ENCODE peak calls at places on chromosome 9, in nine cellular contexts. One of them, this sample, is unnamed.

GRCh38 chr9:15834541-15834940 is 281.7 kb downstream of the CCDC171 start:
- DNase-seq in fibroblast of pulmonary artery: peak; percentile 66
- DNase-seq in transverse colon: no peak
- DNase-seq in K562: no peak
- DNase-seq in OCI-LY7: peak; percentile 2
- DNase-seq in nephron progenitor cell: no peak
- DNase-seq in GM10248: no peak
- DNase-seq in RWPE1: no peak
- DNase-seq in breast epithelium: no peak
- DNase-seq in this sample: no peak

GRCh38 chr9:33159058-33159759 is 7.9 kb downstream of the B4GALT1 start:
- DNase-seq in fibroblast of pulmonary artery: peak; percentile 80
- DNase-seq in transverse colon: peak; percentile 86
- DNase-seq in K562: peak; percentile 54
- DNase-seq in OCI-LY7: peak; percentile 68
- DNase-seq in nephron progenitor cell: peak; percentile 33
- DNase-seq in GM10248: no peak
- DNase-seq in RWPE1: no peak
- DNase-seq in breast epithelium: no peak
- DNase-seq in this sample: no peak

GRCh38 chr9:121398374-121398773 is 28.3 kb upstream of the STOM start:
- DNase-seq in fibroblast of pulmonary artery: peak; percentile 91
- DNase-seq in transverse colon: no peak
- DNase-seq in K562: no peak
- DNase-seq in OCI-LY7: no peak
- DNase-seq in nephron progenitor cell: no peak
- DNase-seq in GM10248: no peak
- DNase-seq in RWPE1: peak; percentile 96
- DNase-seq in breast epithelium: peak; percentile 75
- DNase-seq in this sample: no peak

GRCh38 chr9:70111042-70111602 is 67.5 kb downstream of the MAMDC2 start:
- DNase-seq in fibroblast of pulmonary artery: peak; percentile 84
- DNase-seq in transverse colon: peak; percentile 81
- DNase-seq in K562: peak; percentile 41
- DNase-seq in OCI-LY7: peak; percentile 65
- DNase-seq in nephron progenitor cell: peak; percentile 80
- DNase-seq in GM10248: peak; percentile 39
- DNase-seq in RWPE1: peak; percentile 62
- DNase-seq in breast epithelium: peak; percentile 68
- DNase-seq in this sample: peak; percentile 64

GRCh38 chr9:78167356-78167755 is 68.5 kb upstream of the CEP78 start:
- DNase-seq in fibroblast of pulmonary artery: peak; percentile 8
- DNase-seq in transverse colon: peak; percentile 28
- DNase-seq in K562: no peak
- DNase-seq in OCI-LY7: no peak
- DNase-seq in nephron progenitor cell: peak; percentile 11
- DNase-seq in GM10248: no peak
- DNase-seq in RWPE1: peak; percentile 25
- DNase-seq in breast epithelium: peak; percentile 35
- DNase-seq in this sample: peak; percentile 31

GRCh38 chr9:90098456-90098855 is 493.6 kb downstream of the GADD45G start:
- DNase-seq in fibroblast of pulmonary artery: no peak
- DNase-seq in transverse colon: no peak
- DNase-seq in K562: no peak
- DNase-seq in OCI-LY7: no peak
- DNase-seq in nephron progenitor cell: no peak
- DNase-seq in GM10248: no peak
- DNase-seq in RWPE1: no peak
- DNase-seq in breast epithelium: no peak
- DNase-seq in this sample: no peak

GRCh38 chr9:83451308-83451707 is 86.9 kb downstream of the FRMD3 start:
- DNase-seq in fibroblast of pulmonary artery: no peak
- DNase-seq in transverse colon: no peak
- DNase-seq in K562: no peak
- DNase-seq in OCI-LY7: no peak
- DNase-seq in nephron progenitor cell: no peak
- DNase-seq in GM10248: no peak
- DNase-seq in RWPE1: no peak
- DNase-seq in breast epithelium: peak; percentile 62
- DNase-seq in this sample: peak; percentile 14

GRCh38 chr9:126325779-126326178 is 850 bp upstream of the MVB12B start:
- DNase-seq in fibroblast of pulmonary artery: no peak
- DNase-seq in transverse colon: no peak
- DNase-seq in K562: no peak
- DNase-seq in OCI-LY7: no peak
- DNase-seq in nephron progenitor cell: no peak
- DNase-seq in GM10248: no peak
- DNase-seq in RWPE1: no peak
- DNase-seq in breast epithelium: no peak
- DNase-seq in this sample: no peak

GRCh38 chr9:109254317-109254716 is 66.5 kb downstream of the EPB41L4B start:
- DNase-seq in fibroblast of pulmonary artery: peak; percentile 64
- DNase-seq in transverse colon: no peak
- DNase-seq in K562: no peak
- DNase-seq in OCI-LY7: no peak
- DNase-seq in nephron progenitor cell: no peak
- DNase-seq in GM10248: no peak
- DNase-seq in RWPE1: peak; percentile 47
- DNase-seq in breast epithelium: no peak
- DNase-seq in this sample: no peak

GRCh38 chr9:89204811-89205210 is 26.2 kb upstream of the SHC3 start:
- DNase-seq in fibroblast of pulmonary artery: no peak
- DNase-seq in transverse colon: no peak
- DNase-seq in K562: no peak
- DNase-seq in OCI-LY7: no peak
- DNase-seq in nephron progenitor cell: no peak
- DNase-seq in GM10248: no peak
- DNase-seq in RWPE1: no peak
- DNase-seq in breast epithelium: no peak
- DNase-seq in this sample: no peak

GRCh38 chr9:34454571-34455065 is 3.8 kb downstream of the FAM219A start:
- DNase-seq in fibroblast of pulmonary artery: peak; percentile 46
- DNase-seq in transverse colon: no peak
- DNase-seq in K562: no peak
- DNase-seq in OCI-LY7: no peak
- DNase-seq in nephron progenitor cell: no peak
- DNase-seq in GM10248: no peak
- DNase-seq in RWPE1: peak; percentile 55
- DNase-seq in breast epithelium: no peak
- DNase-seq in this sample: no peak

GRCh38 chr9:133457233-133457632 is 2.5 kb upstream of the CACFD1 start:
- DNase-seq in fibroblast of pulmonary artery: no peak
- DNase-seq in transverse colon: no peak
- DNase-seq in K562: no peak
- DNase-seq in OCI-LY7: peak; percentile 32
- DNase-seq in nephron progenitor cell: no peak
- DNase-seq in GM10248: no peak
- DNase-seq in RWPE1: no peak
- DNase-seq in breast epithelium: no peak
- DNase-seq in this sample: no peak

GRCh38 chr9:94593459-94594345 is at the start of gene FBP2:
- DNase-seq in fibroblast of pulmonary artery: peak; percentile 14
- DNase-seq in transverse colon: no peak
- DNase-seq in K562: no peak
- DNase-seq in OCI-LY7: no peak
- DNase-seq in nephron progenitor cell: no peak
- DNase-seq in GM10248: no peak
- DNase-seq in RWPE1: no peak
- DNase-seq in breast epithelium: no peak
- DNase-seq in this sample: no peak

GRCh38 chr9:127112683-127113539 is 9.5 kb downstream of the ANGPTL2 start:
- DNase-seq in fibroblast of pulmonary artery: no peak
- DNase-seq in transverse colon: no peak
- DNase-seq in K562: no peak
- DNase-seq in OCI-LY7: no peak
- DNase-seq in nephron progenitor cell: no peak
- DNase-seq in GM10248: no peak
- DNase-seq in RWPE1: peak; percentile 41
- DNase-seq in breast epithelium: no peak
- DNase-seq in this sample: no peak

GRCh38 chr9:36815023-36815422 is 219.0 kb downstream of the PAX5 start:
- DNase-seq in fibroblast of pulmonary artery: no peak
- DNase-seq in transverse colon: no peak
- DNase-seq in K562: no peak
- DNase-seq in OCI-LY7: no peak
- DNase-seq in nephron progenitor cell: no peak
- DNase-seq in GM10248: no peak
- DNase-seq in RWPE1: no peak
- DNase-seq in breast epithelium: no peak
- DNase-seq in this sample: no peak

GRCh38 chr9:127897194-127897692 is 2.2 kb downstream of the ST6GALNAC6 start:
- DNase-seq in fibroblast of pulmonary artery: peak; percentile 89
- DNase-seq in transverse colon: peak; percentile 74
- DNase-seq in K562: peak; percentile 94
- DNase-seq in OCI-LY7: peak; percentile 72
- DNase-seq in nephron progenitor cell: peak; percentile 89
- DNase-seq in GM10248: peak; percentile 78
- DNase-seq in RWPE1: peak; percentile 82
- DNase-seq in breast epithelium: peak; percentile 78
- DNase-seq in this sample: no peak

GRCh38 chr9:110457245-110457644 is 119.6 kb upstream of the TXNDC8 start:
- DNase-seq in fibroblast of pulmonary artery: no peak
- DNase-seq in transverse colon: no peak
- DNase-seq in K562: no peak
- DNase-seq in OCI-LY7: no peak
- DNase-seq in nephron progenitor cell: no peak
- DNase-seq in GM10248: no peak
- DNase-seq in RWPE1: no peak
- DNase-seq in breast epithelium: no peak
- DNase-seq in this sample: no peak
- TF ChIP-seq CTCF in fibroblast of pulmonary artery: no peak
- TF ChIP-seq CTCF in transverse colon: no peak
- TF ChIP-seq CTCF in K562: no peak
- TF ChIP-seq CTCF in OCI-LY7: no peak
- TF ChIP-seq CTCF in nephron progenitor cell: no peak
- TF ChIP-seq CTCF in GM10248: no peak
- TF ChIP-seq CTCF in RWPE1: no peak
- TF ChIP-seq CTCF in breast epithelium: no peak
- TF ChIP-seq CTCF in this sample: no peak

GRCh38 chr9:35730486-35730854 is 1.5 kb downstream of the TLN1 start:
- DNase-seq in fibroblast of pulmonary artery: no peak
- DNase-seq in transverse colon: no peak
- DNase-seq in K562: no peak
- DNase-seq in OCI-LY7: no peak
- DNase-seq in nephron progenitor cell: no peak
- DNase-seq in GM10248: no peak
- DNase-seq in RWPE1: no peak
- DNase-seq in breast epithelium: no peak
- DNase-seq in this sample: no peak

GRCh38 chr9:35732185-35733108 is at the start of the genes CREB3 and TLN1:
- DNase-seq in fibroblast of pulmonary artery: peak; percentile 99
- DNase-seq in transverse colon: peak; percentile 99
- DNase-seq in K562: peak; percentile 88
- DNase-seq in OCI-LY7: peak; percentile 99
- DNase-seq in nephron progenitor cell: peak; percentile 92
- DNase-seq in GM10248: peak; percentile 97
- DNase-seq in RWPE1: peak; percentile 100
- DNase-seq in breast epithelium: peak; percentile 99
- DNase-seq in this sample: peak; percentile 94

GRCh38 chr9:35731415-35732184 is 395 bp downstream of the TLN1 start:
- DNase-seq in fibroblast of pulmonary artery: no peak
- DNase-seq in transverse colon: no peak
- DNase-seq in K562: peak; percentile 35
- DNase-seq in OCI-LY7: no peak
- DNase-seq in nephron progenitor cell: no peak
- DNase-seq in GM10248: no peak
- DNase-seq in RWPE1: peak; percentile 62
- DNase-seq in breast epithelium: no peak
- DNase-seq in this sample: no peak

GRCh38 chr9:35734096-35734495 is 1.6 kb downstream of the CREB3 start:
- DNase-seq in fibroblast of pulmonary artery: no peak
- DNase-seq in transverse colon: no peak
- DNase-seq in K562: no peak
- DNase-seq in OCI-LY7: no peak
- DNase-seq in nephron progenitor cell: no peak
- DNase-seq in GM10248: no peak
- DNase-seq in RWPE1: no peak
- DNase-seq in breast epithelium: no peak
- DNase-seq in this sample: no peak

DNA sequence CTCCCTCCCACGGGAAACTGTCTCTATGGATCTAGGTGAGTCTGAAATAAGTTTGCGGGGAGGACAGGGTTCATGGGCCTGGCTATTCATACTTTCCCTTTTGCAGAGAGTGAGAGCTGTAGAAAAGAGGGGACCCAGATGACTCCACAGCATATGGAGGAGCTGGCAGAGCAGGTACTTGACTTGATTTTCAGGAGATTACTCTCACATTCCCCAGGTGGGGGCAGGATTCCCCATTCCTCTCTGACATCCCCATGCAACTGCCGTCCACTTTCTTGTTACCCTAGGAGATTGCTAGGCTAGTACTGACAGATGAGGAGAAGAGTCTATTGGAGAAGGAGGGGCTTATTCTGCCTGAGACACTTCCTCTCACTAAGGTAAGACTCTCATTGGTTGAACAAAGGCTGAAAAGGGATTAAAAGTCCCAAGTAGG is 659 bp downstream of the CREB3 start:
- DNase-seq in fibroblast of pulmonary artery: peak; percentile 61
- DNase-seq in transverse colon: peak; percentile 47
- DNase-seq in K562: peak; percentile 54
- DNase-seq in OCI-LY7: peak; percentile 47
- DNase-seq in nephron progenitor cell: peak; percentile 45
- DNase-seq in GM10248: peak; percentile 56
- DNase-seq in RWPE1: peak; percentile 87
- DNase-seq in breast epithelium: no peak
- DNase-seq in this sample: peak; percentile 54
- TF ChIP-seq CTCF in fibroblast of pulmonary artery: no peak
- TF ChIP-seq CTCF in transverse colon: no peak
- TF ChIP-seq CTCF in K562: peak; percentile 21
- TF ChIP-seq CTCF in OCI-LY7: peak; percentile 56
- TF ChIP-seq CTCF in nephron progenitor cell: no peak
- TF ChIP-seq CTCF in GM10248: peak; percentile 7
- TF ChIP-seq CTCF in RWPE1: peak; percentile 40
- TF ChIP-seq CTCF in breast epithelium: no peak
- TF ChIP-seq CTCF in this sample: no peak

GRCh38 chr9:91761362-91761761 is 188.7 kb downstream of the ROR2 start:
- DNase-seq in fibroblast of pulmonary artery: no peak
- DNase-seq in transverse colon: no peak
- DNase-seq in K562: no peak
- DNase-seq in OCI-LY7: no peak
- DNase-seq in nephron progenitor cell: no peak
- DNase-seq in GM10248: no peak
- DNase-seq in RWPE1: no peak
- DNase-seq in breast epithelium: no peak
- DNase-seq in this sample: no peak
- TF ChIP-seq CTCF in fibroblast of pulmonary artery: no peak
- TF ChIP-seq CTCF in transverse colon: no peak
- TF ChIP-seq CTCF in K562: no peak
- TF ChIP-seq CTCF in OCI-LY7: no peak
- TF ChIP-seq CTCF in nephron progenitor cell: no peak
- TF ChIP-seq CTCF in GM10248: no peak
- TF ChIP-seq CTCF in RWPE1: no peak
- TF ChIP-seq CTCF in breast epithelium: no peak
- TF ChIP-seq CTCF in this sample: no peak

DNA sequence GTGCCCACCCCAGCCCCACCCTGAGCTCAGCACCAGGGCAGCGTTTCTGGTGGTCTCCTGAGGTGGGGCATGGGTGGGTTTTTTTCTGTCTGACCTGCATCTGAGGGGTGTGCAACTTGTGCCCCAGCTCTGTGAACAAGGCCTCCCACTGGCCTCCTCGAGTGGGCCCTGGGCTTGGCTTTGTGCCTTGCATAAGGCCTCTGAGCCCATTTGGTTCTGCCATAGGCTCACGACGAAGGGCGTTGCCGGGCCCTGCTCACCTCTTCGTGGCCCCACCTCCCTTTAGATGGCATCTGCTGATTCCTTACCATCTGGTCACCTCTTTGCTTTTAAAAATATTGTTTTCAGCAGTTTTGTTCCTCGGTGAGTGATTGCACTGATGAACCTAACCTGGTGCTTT is 127.1 kb upstream of the COL5A1 start:
- DNase-seq in fibroblast of pulmonary artery: no peak
- DNase-seq in transverse colon: no peak
- DNase-seq in K562: no peak
- DNase-seq in OCI-LY7: no peak
- DNase-seq in nephron progenitor cell: no peak
- DNase-seq in GM10248: no peak
- DNase-seq in RWPE1: no peak
- DNase-seq in breast epithelium: no peak
- DNase-seq in this sample: no peak
- TF ChIP-seq CTCF in fibroblast of pulmonary artery: no peak
- TF ChIP-seq CTCF in transverse colon: no peak
- TF ChIP-seq CTCF in K562: no peak
- TF ChIP-seq CTCF in OCI-LY7: no peak
- TF ChIP-seq CTCF in nephron progenitor cell: no peak
- TF ChIP-seq CTCF in GM10248: no peak
- TF ChIP-seq CTCF in RWPE1: no peak
- TF ChIP-seq CTCF in breast epithelium: no peak
- TF ChIP-seq CTCF in this sample: no peak

This sample was measured in Calu3.